ENCODE peak calls at places on chromosomes 7 and 10, in eight cellular contexts. T is endothelial cell of umbilical vein, F is bronchial epithelial cell, W is K562, S is choroid plexus epithelial cell, Q is ovary, V is pancreas, D is GM23338. L is an unnamed sample.

GRCh38 chr7:74581916-74582440 is 75.5 kb upstream of the GTF2I start:
- DNase-seq in T (no peak), F (peak; percentile 68), W (no peak), S (no peak), Q (no peak), V (no peak), D (no peak), L (no peak)

GRCh38 chr10:47325303-47326291 is 3.3 kb downstream of the GDF2 start:
- DNase-seq in T (no peak), F (no peak), W (no peak), S (no peak), Q (no peak), V (no peak), D (no peak), L (no peak)

GRCh38 chr7:13282377-13282980 is 595.0 kb downstream of the ARL4A start:
- DNase-seq in T (peak; percentile 30), F (peak; percentile 50), W (no peak), S (peak; percentile 70), Q (no peak), V (no peak), D (peak; percentile 32), L (no peak)

GRCh38 chr10:121303273-121303890 is 294.9 kb downstream of the FGFR2 start:
- DNase-seq in T (no peak), F (no peak), W (no peak), S (no peak), Q (no peak), V (no peak), D (no peak), L (no peak)

GRCh38 chr7:620052-620451 is 100.4 kb upstream of the PDGFA start:
- DNase-seq in T (peak; percentile 85), F (peak; percentile 80), W (peak; percentile 21), S (peak; percentile 74), Q (no peak), V (no peak), D (peak; percentile 39), L (no peak)

GRCh38 chr10:69333205-69333604 is 54.9 kb downstream of the HK1 start:
- DNase-seq in T (no peak), F (peak; percentile 74), W (no peak), S (peak; percentile 44), Q (no peak), V (peak; percentile 52), D (peak; percentile 81), L (no peak)

GRCh38 chr7:40808409-40808942 is 673.7 kb downstream of the SUGCT start:
- DNase-seq in T (peak; percentile 19), F (peak; percentile 11), W (no peak), S (peak; percentile 92), Q (no peak), V (no peak), D (no peak), L (peak; percentile 96)

GRCh38 chr7:151283302-151283701 is 34.8 kb upstream of the SMARCD3 start:
- DNase-seq in T (no peak), F (no peak), W (no peak), S (no peak), Q (no peak), V (no peak), D (no peak), L (no peak)

GRCh38 chr10:125689955-125690569 is 7.1 kb upstream of the TEX36 start:
- DNase-seq in T (no peak), F (no peak), W (no peak), S (no peak), Q (no peak), V (no peak), D (no peak), L (no peak)

GRCh38 chr7:46107610-46108217 is 186.6 kb upstream of the IGFBP3 start:
- DNase-seq in T (no peak), F (no peak), W (no peak), S (no peak), Q (no peak), V (no peak), D (no peak), L (no peak)

GRCh38 chr10:47246409-47247189 is 53.4 kb upstream of the GDF10 start:
- DNase-seq in T (no peak), F (no peak), W (no peak), S (no peak), Q (no peak), V (no peak), D (no peak), L (no peak)

GRCh38 chr10:94069884-94070283 is 76.2 kb downstream of the PLCE1 start:
- DNase-seq in T (no peak), F (no peak), W (no peak), S (no peak), Q (no peak), V (no peak), D (no peak), L (no peak)

GRCh38 chr10:62062752-62063512 is 161.4 kb downstream of the ARID5B start:
- DNase-seq in T (no peak), F (no peak), W (no peak), S (no peak), Q (no peak), V (no peak), D (no peak), L (no peak)

GRCh38 chr7:28183627-28184026 is 3.0 kb upstream of the JAZF1 start:
- DNase-seq in T (no peak), F (no peak), W (no peak), S (peak; percentile 38), Q (no peak), V (no peak), D (no peak), L (no peak)

GRCh38 chr10:101895781-101896180 is 52.2 kb upstream of the KCNIP2 start:
- DNase-seq in T (no peak), F (peak; percentile 60), W (no peak), S (no peak), Q (no peak), V (no peak), D (no peak), L (no peak)

GRCh38 chr7:129829677-129830631 is 122.8 kb downstream of the UBE2H start:
- DNase-seq in T (peak; percentile 79), F (peak; percentile 71), W (peak; percentile 76), S (peak; percentile 92), Q (peak; percentile 91), V (peak; percentile 58), D (peak; percentile 97), L (no peak)

GRCh38 chr10:110610308-110610774 is 33.8 kb upstream of the RBM20 start:
- DNase-seq in T (peak; percentile 58), F (peak; percentile 63), W (peak; percentile 67), S (peak; percentile 75), Q (no peak), V (peak; percentile 53), D (peak; percentile 94), L (peak; percentile 3)

GRCh38 chr7:75995052-75995471 is 667 bp upstream of the TMEM120A start:
- DNase-seq in T (no peak), F (no peak), W (no peak), S (no peak), Q (peak; percentile 53), V (peak; percentile 17), D (no peak), L (no peak)

GRCh38 chr7:123747089-123747488 is 1.7 kb downstream of the WASL start:
- DNase-seq in T (no peak), F (no peak), W (peak; percentile 41), S (no peak), Q (no peak), V (no peak), D (no peak), L (no peak)

GRCh38 chr10:44978570-44979280 is at the start of gene DEPP1:
- DNase-seq in T (peak; percentile 99), F (peak; percentile 81), W (peak; percentile 90), S (peak; percentile 96), Q (peak; percentile 95), V (peak; percentile 96), D (peak; percentile 93), L (no peak)
- TF ChIP-seq CTCF in T (no peak), F (peak; percentile 14), W (no peak), S (peak; percentile 26), Q (no peak), V (no peak), D (no peak), L (no peak)

GRCh38 chr7:43211276-43211675 is 98.8 kb downstream of the HECW1 start:
- DNase-seq in T (no peak), F (peak; percentile 5), W (no peak), S (no peak), Q (no peak), V (no peak), D (peak; percentile 67), L (no peak)
- TF ChIP-seq CTCF in T (no peak), F (peak; percentile 21), W (no peak), S (peak; percentile 27), Q (no peak), V (no peak), D (peak; percentile 61), L (no peak)

DNA sequence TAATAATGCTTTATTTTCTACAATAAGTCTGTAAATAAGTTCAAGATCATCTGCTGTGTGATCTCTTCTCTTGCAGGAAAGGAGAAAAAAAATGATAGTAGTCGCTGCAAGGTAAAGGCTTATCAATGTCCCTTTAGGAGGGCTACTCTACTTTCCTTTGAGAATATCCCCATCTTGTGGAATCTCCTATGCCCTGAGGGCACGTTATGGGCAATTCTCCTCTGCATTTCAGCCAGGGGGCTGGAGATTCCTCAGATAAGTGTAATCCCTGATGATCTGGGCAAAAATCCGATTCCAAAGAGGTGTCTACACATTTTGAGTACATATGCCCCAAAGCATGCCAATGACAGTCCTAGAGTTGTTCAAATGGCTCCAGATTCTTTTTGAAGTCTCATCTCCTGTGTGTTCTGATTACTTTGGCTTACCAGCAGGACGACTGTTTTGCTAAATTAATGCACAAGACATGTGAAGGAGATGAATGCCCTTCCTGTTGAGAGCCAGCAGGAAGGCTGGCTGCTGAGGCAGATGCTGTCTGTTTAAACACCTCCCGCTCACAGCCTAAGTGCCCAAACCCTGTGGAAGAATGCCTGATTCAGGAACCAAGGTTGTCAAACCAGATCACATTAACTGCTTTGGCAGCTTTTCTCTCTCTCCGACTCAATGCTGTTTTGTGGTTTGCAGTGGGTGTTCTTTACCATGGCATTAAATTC is 171.2 kb upstream of the COL1A2 start:
- DNase-seq in T (peak; percentile 77), F (peak; percentile 62), W (no peak), S (peak; percentile 85), Q (no peak), V (no peak), D (peak; percentile 82), L (no peak)
- TF ChIP-seq CTCF in T (peak; percentile 67), F (no peak), W (no peak), S (peak; percentile 85), Q (no peak), V (no peak), D (peak; percentile 70), L (peak; percentile 57)

DNA sequence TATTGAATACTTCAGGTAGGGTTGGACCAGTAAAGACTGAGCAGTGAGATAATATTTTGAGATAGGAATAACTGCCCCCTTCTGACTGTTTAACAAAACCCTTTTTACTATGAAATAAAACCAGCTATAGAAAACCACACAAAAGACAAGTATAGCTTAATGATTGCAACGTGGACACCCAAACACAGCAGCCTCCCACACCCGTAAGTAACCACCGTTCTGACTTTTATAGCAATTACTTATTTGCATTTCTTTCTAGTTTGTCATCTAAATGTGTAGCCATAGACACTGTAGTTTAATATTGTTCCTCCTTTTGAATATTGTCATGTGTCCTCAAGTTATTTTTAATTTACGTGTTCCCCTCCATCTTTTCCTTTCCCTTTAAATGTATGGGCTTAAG is 42.9 kb upstream of the SYPL1 start:
- DNase-seq in T (no peak), F (no peak), W (no peak), S (no peak), Q (no peak), V (no peak), D (no peak), L (no peak)
- TF ChIP-seq CTCF in T (no peak), F (no peak), W (no peak), S (no peak), Q (no peak), V (no peak), D (no peak), L (no peak)